ENCODE peak calls at places on chromosomes 3 and 15, in nine cellular contexts. O is A549, F is tibial nerve, N is esophagus muscularis mucosa, M is stomach, E is H1, L is K562, H is transverse colon, G is GM12878. X is an unnamed sample.

GRCh38 chr3:27568393-27568792 is 84.2 kb upstream of the SLC4A7 start:
- DNase-seq in O (no peak), E (no peak), H (peak), L (no peak), F (peak), M (peak), G (no peak), N (no peak), X (peak)

GRCh38 chr3:66993082-66993481 is 5.0 kb upstream of the KBTBD8 start:
- DNase-seq in G (no peak), M (no peak), N (no peak), O (no peak), H (no peak), E (no peak), F (no peak), L (no peak), X (no peak)

GRCh38 chr3:142310439-142310838 is 85.1 kb upstream of the GK5 start:
- DNase-seq in N (no peak), E (no peak), G (no peak), M (no peak), L (no peak), O (no peak), F (no peak), H (no peak), X (no peak)

GRCh38 chr3:159246385-159246784 is 444.5 kb downstream of the MFSD1 start:
- DNase-seq in F (no peak), G (no peak), O (no peak), N (no peak), E (no peak), M (no peak), H (no peak), L (no peak), X (no peak)

GRCh38 chr3:150180349-150180748 is 209.7 kb upstream of the PFN2 start:
- DNase-seq in H (no peak), E (no peak), G (no peak), M (no peak), F (no peak), N (peak), O (no peak), L (no peak), X (no peak)

GRCh38 chr15:44775923-44776322 is 39.6 kb downstream of the TRIM69 start:
- DNase-seq in O (no peak), N (no peak), F (no peak), E (no peak), H (peak), M (no peak), L (no peak), G (no peak), X (no peak)

GRCh38 chr3:111351334-111351733 is 190.7 kb upstream of the CD96 start:
- DNase-seq in M (no peak), F (no peak), H (no peak), G (no peak), L (no peak), N (no peak), E (no peak), O (no peak), X (no peak)

GRCh38 chr3:99638244-99638948 is at the start of gene COL8A1:
- DNase-seq in N (peak), M (no peak), G (no peak), E (peak), F (peak), L (no peak), O (no peak), H (peak), X (peak)

GRCh38 chr3:27960133-27960532 is 238.0 kb upstream of the EOMES start:
- DNase-seq in L (no peak), G (no peak), N (no peak), M (no peak), F (no peak), O (no peak), E (no peak), H (no peak), X (no peak)

GRCh38 chr15:64476550-64476949 is 16.2 kb downstream of the ZNF609 start:
- DNase-seq in M (no peak), O (no peak), E (no peak), L (no peak), H (no peak), F (no peak), G (no peak), N (no peak), X (no peak)

GRCh38 chr15:77416954-77417353 is 3.0 kb downstream of the PEAK1 start:
- DNase-seq in M (no peak), F (no peak), G (no peak), H (no peak), O (no peak), L (no peak), E (no peak), N (no peak), X (no peak)

DNA sequence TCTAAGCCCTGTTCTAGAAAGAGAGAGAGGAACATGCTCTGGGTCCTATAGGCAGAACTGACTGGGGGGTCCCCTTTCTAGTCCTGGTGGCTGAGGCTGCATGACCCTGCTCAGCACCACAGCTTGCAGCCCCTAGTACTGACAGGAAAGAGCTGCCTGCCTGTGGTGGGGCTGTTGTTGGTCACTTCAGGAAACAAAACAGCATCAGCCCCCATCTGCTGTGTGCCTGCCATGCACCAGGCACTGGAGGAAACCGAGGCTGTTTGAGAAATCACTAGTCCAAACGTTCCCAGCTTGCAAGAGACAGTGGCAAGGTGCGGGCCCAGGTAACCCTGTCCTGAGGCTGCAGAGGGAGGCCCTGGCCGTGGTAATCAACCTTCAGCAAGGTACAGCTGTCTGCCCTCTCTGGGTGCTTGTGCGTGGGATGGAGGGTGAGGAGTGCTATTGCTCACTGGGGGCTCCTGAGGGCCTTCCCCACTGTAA is 90.6 kb downstream of the IQSEC1 start:
- DNase-seq in H (no peak), E (no peak), L (no peak), N (no peak), O (no peak), G (no peak), M (no peak), F (no peak), X (no peak)
- TF ChIP-seq EP300 in H (no peak), E (no peak), L (no peak), N (no peak), O (no peak), G (no peak), M (no peak), F (no peak), X (no peak)

GRCh38 chr3:185728630-185729334 is 96.1 kb downstream of the IGF2BP2 start:
- DNase-seq in H (no peak), O (no peak), G (no peak), F (no peak), E (no peak), L (no peak), N (no peak), M (no peak), X (no peak)
- H3K27ac ChIP-seq in H (no peak), O (peak), G (no peak), F (no peak), E (no peak), L (peak), N (no peak), M (no peak), X (no peak)

DNA sequence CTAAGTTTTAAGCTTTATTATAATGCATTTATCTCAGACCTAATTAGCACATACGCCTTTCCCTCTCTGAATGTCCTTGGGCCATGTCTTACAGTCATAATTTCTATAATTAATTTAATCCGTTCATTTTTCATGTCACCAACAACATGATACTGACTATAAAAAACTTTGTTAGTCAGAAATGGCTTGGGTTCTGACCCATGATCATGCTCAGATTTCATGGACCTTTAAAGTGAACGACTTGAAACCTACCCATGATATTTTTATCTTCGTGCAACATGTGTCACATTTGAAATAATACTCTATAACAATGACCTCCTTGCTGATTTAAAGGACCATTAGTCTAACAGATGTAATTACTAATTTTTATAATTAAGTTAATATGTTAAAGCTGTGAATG is 1033.8 kb downstream of the DIPK2A start:
- DNase-seq in M (no peak), F (no peak), L (no peak), N (no peak), G (no peak), H (no peak), O (no peak), E (no peak), X (no peak)
- TF ChIP-seq EP300 in M (no peak), F (no peak), L (no peak), N (no peak), G (no peak), H (no peak), O (no peak), E (no peak), X (no peak)

DNA sequence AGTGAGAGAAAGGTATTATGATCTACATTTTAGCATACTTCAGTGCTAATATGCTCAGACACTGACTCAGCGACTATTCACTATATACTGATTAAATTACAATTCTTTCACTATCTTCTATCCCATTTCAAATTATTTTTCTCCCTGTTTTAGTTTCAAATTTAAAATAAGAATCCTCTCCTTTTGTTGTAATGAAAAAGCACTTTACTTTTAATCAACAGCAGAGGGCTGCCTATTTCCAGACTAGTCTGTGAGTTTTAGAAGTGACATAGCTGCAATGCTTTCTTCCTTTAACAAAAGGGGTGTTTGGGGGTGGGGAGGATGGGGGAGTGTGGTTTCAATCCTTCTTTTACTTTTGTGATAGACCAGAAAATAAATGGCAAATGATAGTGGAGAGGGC is 2.4 kb downstream of the NEDD4 start:
- DNase-seq in M (no peak), N (no peak), F (no peak), L (no peak), G (no peak), O (no peak), E (no peak), H (no peak), X (no peak)
- H3K27ac ChIP-seq in M (no peak), N (no peak), F (no peak), L (no peak), G (no peak), O (peak), E (no peak), H (no peak), X (no peak)

DNA sequence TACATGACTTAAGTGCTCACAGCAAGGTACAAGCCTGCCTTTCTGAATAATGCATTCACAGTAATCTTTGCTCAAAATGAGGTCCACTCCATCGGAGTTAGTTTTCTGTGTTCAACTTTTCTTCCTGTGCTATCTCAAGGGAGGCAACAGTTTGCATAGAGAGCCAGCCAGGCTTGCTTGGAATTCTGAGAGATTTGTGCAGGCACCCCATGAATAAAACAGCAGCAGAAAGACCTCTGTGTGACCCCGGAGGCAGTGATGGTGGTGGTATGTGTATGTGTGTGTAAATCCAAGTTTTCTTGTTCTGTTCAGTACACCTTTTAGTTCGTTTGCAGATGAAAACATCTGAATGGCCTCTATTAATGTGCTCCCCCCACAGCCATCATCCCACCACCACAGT is 124.0 kb downstream of the ADAMTS9 start:
- DNase-seq in M (no peak), F (no peak), E (no peak), H (no peak), O (no peak), N (no peak), G (no peak), L (no peak), X (no peak)
- TF ChIP-seq EP300 in M (no peak), F (no peak), E (no peak), H (no peak), O (no peak), N (no peak), G (no peak), L (no peak), X (no peak)

GRCh38 chr3:39531681-39532080 is 64.2 kb downstream of the MOBP start:
- DNase-seq in H (no peak), E (no peak), G (no peak), O (peak), N (no peak), F (no peak), M (no peak), L (no peak), X (no peak)

GRCh38 chr3:39532777-39533176 is 65.3 kb downstream of the MOBP start:
- DNase-seq in M (no peak), E (no peak), L (no peak), F (no peak), G (no peak), N (no peak), O (no peak), H (no peak), X (no peak)

GRCh38 chr3:39531066-39531465 is 63.6 kb downstream of the MOBP start:
- DNase-seq in M (no peak), L (no peak), E (no peak), O (no peak), H (no peak), F (no peak), N (no peak), G (no peak), X (no peak)

GRCh38 chr3:39528844-39529243 is 61.4 kb downstream of the MOBP start:
- DNase-seq in F (no peak), E (no peak), G (no peak), H (no peak), M (no peak), N (no peak), O (no peak), L (no peak), X (no peak)

GRCh38 chr3:39529551-39529950 is 62.1 kb downstream of the MOBP start:
- DNase-seq in L (no peak), E (no peak), F (no peak), M (no peak), G (no peak), N (no peak), O (no peak), H (no peak), X (no peak)
- H3K27ac ChIP-seq in L (no peak), E (no peak), F (no peak), M (no peak), G (no peak), N (no peak), O (no peak), H (no peak), X (no peak)

DNA sequence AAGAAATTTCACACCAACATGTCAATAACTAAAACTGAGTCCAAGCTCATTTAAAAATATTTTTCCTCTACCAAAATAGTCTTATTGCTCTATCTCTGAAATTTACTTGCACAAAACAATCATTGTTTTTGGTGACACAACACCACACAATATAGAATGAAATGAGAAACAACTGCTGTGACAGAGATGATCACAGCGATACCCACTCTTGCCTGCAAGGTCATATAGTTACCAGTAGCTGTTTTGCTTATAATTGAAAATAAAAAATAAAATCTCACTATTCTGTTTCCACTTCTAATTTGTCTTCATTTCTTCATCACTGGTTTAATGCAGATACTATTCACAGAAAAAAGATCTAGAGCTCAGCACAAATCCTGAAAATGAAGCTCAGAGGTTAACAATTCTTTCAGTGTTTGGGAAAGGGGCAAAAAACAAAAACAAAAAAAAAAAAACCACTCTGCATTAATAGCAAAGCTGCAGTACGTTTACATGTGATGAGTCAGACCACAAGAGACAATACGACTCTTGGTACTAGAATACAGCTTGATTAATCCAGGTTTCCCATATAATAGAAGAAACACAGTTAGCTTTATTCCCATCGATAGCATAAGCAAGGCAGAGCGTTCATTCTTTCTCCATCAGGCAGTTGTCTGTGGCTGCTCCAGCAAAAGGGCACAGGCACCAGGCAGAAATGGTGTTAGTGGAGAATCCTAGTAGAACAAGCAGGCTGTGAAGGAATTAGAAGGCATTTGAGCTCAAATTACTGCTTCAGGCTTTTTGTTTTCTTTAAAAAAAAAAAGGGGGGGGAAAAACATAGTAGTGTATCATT is 794 bp downstream of the ANKRD28 start:
- DNase-seq in F (no peak), L (peak), G (no peak), E (no peak), N (no peak), H (no peak), M (no peak), O (peak), X (no peak)
- TF ChIP-seq EP300 in F (no peak), L (no peak), G (no peak), E (no peak), N (no peak), H (no peak), M (no peak), O (no peak), X (no peak)

GRCh38 chr15:51096976-51097375 is 2.3 kb upstream of the TNFAIP8L3 start:
- DNase-seq in E (no peak), L (no peak), F (no peak), G (no peak), O (no peak), M (no peak), H (no peak), N (no peak), X (no peak)
- H3K27ac ChIP-seq in E (no peak), L (no peak), F (no peak), G (no peak), O (no peak), M (no peak), H (no peak), N (no peak), X (no peak)

GRCh38 chr3:106542101-106542769 is 673.4 kb upstream of the CBLB start:
- DNase-seq in F (no peak), H (no peak), N (no peak), L (no peak), G (no peak), E (no peak), O (no peak), M (no peak), X (no peak)
- TF ChIP-seq EP300 in F (no peak), H (no peak), N (no peak), L (no peak), G (no peak), E (no peak), O (no peak), M (no peak), X (no peak)

DNA sequence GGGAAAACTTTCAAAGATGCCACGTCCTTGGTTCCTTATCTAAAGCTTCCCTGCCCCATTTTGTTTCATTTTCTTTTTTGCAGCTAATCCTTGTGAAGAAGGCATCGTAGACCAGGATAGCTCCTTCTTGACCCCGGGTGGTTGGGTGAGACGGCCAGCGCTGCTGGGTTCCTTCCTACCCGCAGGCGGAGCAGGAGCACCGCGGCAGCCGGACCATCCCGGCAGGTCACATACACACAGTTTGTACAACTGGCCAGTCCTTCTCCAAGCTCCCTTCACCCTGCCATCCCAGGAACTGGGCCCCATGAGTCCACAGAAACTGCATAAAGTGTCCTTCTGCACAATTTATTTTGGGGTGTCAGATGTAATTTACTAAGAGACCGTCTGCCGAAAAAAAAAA is 83.9 kb downstream of the MEGF11 start:
- DNase-seq in G (no peak), E (no peak), L (no peak), N (no peak), O (no peak), M (no peak), H (no peak), F (no peak), X (no peak)
- H3K27ac ChIP-seq in G (no peak), E (no peak), L (no peak), N (no peak), O (no peak), M (no peak), H (no peak), F (no peak), X (no peak)